ENCODE peak calls at places on chromosomes 2 and 18, in ten cellular contexts. S is naive thymus-derived CD4-positive, alpha-beta T cell; U is stimulated activated naive CD4-positive, alpha-beta T cell treated with Interleukin-2 at 50 U/mL for 16 hours; D is neural progenitor cell; M is NCI-H774; Z is cardiac fibroblast; I is activated naive CD4-positive, alpha-beta T cell treated with Interleukin-2 at 50 U/mL for 16 hours; A is NT2/D1; L is SW 1271; K is GM12864. N is an unnamed sample.

GRCh38 chr18:2792395-2792794 is 54.4 kb upstream of the EMILIN2 start:
- DNase-seq in U (no peak), I (no peak), K (no peak), S (no peak), M (no peak), Z (peak; percentile 3), A (no peak), D (no peak), L (no peak), N (no peak)

GRCh38 chr2:151264157-151264835 is 2.6 kb upstream of the RBM43 start:
- DNase-seq in U (no peak), K (no peak), I (no peak), S (no peak), L (no peak), Z (no peak), D (no peak), A (no peak), M (no peak), N (no peak)

GRCh38 chr2:159600752-159601151 is 15.6 kb downstream of the BAZ2B start:
- DNase-seq in Z (peak; percentile 76), U (no peak), S (no peak), I (no peak), A (no peak), K (no peak), D (no peak), M (no peak), L (peak; percentile 10), N (no peak)

GRCh38 chr2:16943279-16943958 is 277.8 kb upstream of the CYRIA start:
- DNase-seq in A (no peak), K (no peak), L (no peak), D (no peak), M (no peak), U (no peak), S (no peak), Z (no peak), I (no peak), N (no peak)

GRCh38 chr2:73406996-73407395 is 21.4 kb downstream of the ALMS1 start:
- DNase-seq in I (no peak), A (no peak), K (no peak), U (no peak), D (no peak), Z (no peak), M (no peak), S (no peak), L (no peak), N (no peak)

GRCh38 chr2:169743549-169743948 is 9.9 kb downstream of the KLHL23 start:
- DNase-seq in I (no peak), D (peak; percentile 34), K (no peak), L (no peak), S (no peak), A (no peak), M (no peak), Z (no peak), U (no peak), N (peak; percentile 59)

GRCh38 chr18:48905541-48905940 is 45.2 kb downstream of the SMAD7 start:
- DNase-seq in M (no peak), A (no peak), I (no peak), L (no peak), K (no peak), U (no peak), S (no peak), Z (peak; percentile 81), D (no peak), N (no peak)

GRCh38 chr2:209624192-209624938 is 147.3 kb upstream of the UNC80 start:
- DNase-seq in I (no peak), M (no peak), D (no peak), K (no peak), A (no peak), L (no peak), Z (no peak), U (no peak), S (no peak), N (no peak)

GRCh38 chr2:11502740-11503292 is 31.0 kb upstream of the GREB1 start:
- DNase-seq in A (no peak), K (no peak), M (no peak), I (no peak), D (no peak), U (no peak), L (no peak), Z (peak; percentile 32), S (no peak), N (no peak)

GRCh38 chr2:235749121-235749780 is 255.4 kb downstream of the AGAP1 start:
- DNase-seq in I (no peak), A (no peak), S (no peak), M (no peak), L (no peak), D (no peak), U (no peak), Z (peak; percentile 33), K (no peak), N (no peak)

GRCh38 chr2:73359915-73360697 is 25.5 kb upstream of the ALMS1 start:
- DNase-seq in K (no peak), U (no peak), I (no peak), L (no peak), A (no peak), Z (peak; percentile 22), S (no peak), D (peak; percentile 11), M (peak; percentile 1), N (no peak)

GRCh38 chr2:238136820-238137537 is 1.5 kb upstream of the KLHL30 start:
- DNase-seq in Z (peak; percentile 79), I (no peak), U (no peak), K (no peak), D (no peak), L (no peak), S (no peak), A (no peak), M (no peak), N (no peak)

GRCh38 chr2:230677182-230677946 is 35.3 kb upstream of the CAB39 start:
- DNase-seq in D (no peak), S (no peak), M (no peak), Z (peak; percentile 37), K (no peak), L (no peak), A (no peak), I (no peak), U (no peak), N (no peak)

GRCh38 chr18:79413426-79413825 is 17.7 kb downstream of the NFATC1 start:
- DNase-seq in Z (no peak), K (no peak), D (no peak), M (no peak), S (no peak), I (no peak), U (no peak), L (no peak), A (no peak), N (no peak)

GRCh38 chr2:230898661-230899091 is 26.4 kb downstream of the GPR55 start:
- DNase-seq in S (no peak), U (no peak), M (no peak), L (no peak), A (no peak), Z (no peak), I (no peak), D (no peak), K (no peak), N (no peak)

GRCh38 chr18:11996190-11996754 is 15.0 kb downstream of the IMPA2 start:
- DNase-seq in U (no peak), L (no peak), A (no peak), M (no peak), D (no peak), I (no peak), Z (no peak), K (no peak), S (no peak), N (no peak)

GRCh38 chr2:86593266-86593665 is 30.0 kb upstream of the CHMP3 start:
- DNase-seq in A (no peak), U (no peak), Z (no peak), K (no peak), S (no peak), L (no peak), M (no peak), D (no peak), I (no peak), N (no peak)

GRCh38 chr2:24214880-24215279 is 40.0 kb downstream of the FAM228A start:
- DNase-seq in D (no peak), M (no peak), K (peak; percentile 75), I (no peak), S (no peak), U (no peak), A (no peak), Z (no peak), L (no peak), N (no peak)

GRCh38 chr2:165573534-165574461 is 104.3 kb downstream of the CSRNP3 start:
- DNase-seq in D (peak; percentile 92), L (no peak), Z (peak; percentile 36), K (no peak), A (peak; percentile 76), I (no peak), U (no peak), S (no peak), M (peak; percentile 82), N (peak; percentile 79)

GRCh38 chr2:133966720-133967304 is 287.1 kb upstream of the MGAT5 start:
- DNase-seq in A (no peak), U (no peak), M (no peak), Z (no peak), I (no peak), L (no peak), D (no peak), S (no peak), K (no peak), N (no peak)

GRCh38 chr18:55998071-55998522 is 410.1 kb upstream of the TCF4 start:
- DNase-seq in D (peak; percentile 93), K (no peak), I (no peak), Z (peak; percentile 17), S (no peak), L (no peak), M (no peak), U (no peak), A (no peak), N (peak; percentile 74)

GRCh38 chr2:61658841-61659780 is 121.0 kb upstream of the XPO1 start:
- DNase-seq in S (no peak), A (peak; percentile 42), K (peak; percentile 16), U (no peak), L (no peak), Z (peak; percentile 72), M (no peak), D (peak; percentile 80), I (no peak), N (no peak)

GRCh38 chr2:234377761-234378341 is 119.0 kb downstream of the ARL4C start:
- DNase-seq in L (no peak), S (no peak), M (no peak), D (peak; percentile 38), A (no peak), U (no peak), K (no peak), Z (peak; percentile 47), I (no peak), N (no peak)

GRCh38 chr2:6535572-6535971 is 330.1 kb downstream of the CMPK2 start:
- DNase-seq in A (peak; percentile 30), L (no peak), S (no peak), D (peak; percentile 71), Z (no peak), M (no peak), K (no peak), I (no peak), U (no peak), N (peak; percentile 62)

GRCh38 chr2:26458365-26459042 is 19.4 kb downstream of the OTOF start:
- DNase-seq in K (no peak), L (no peak), U (no peak), I (no peak), S (no peak), M (no peak), Z (no peak), D (no peak), A (no peak), N (no peak)

GRCh38 chr2:24972315-24972958 is 682 bp upstream of the DNAJC27 start:
- DNase-seq in U (peak; percentile 19), D (peak; percentile 36), S (peak; percentile 58), L (no peak), A (no peak), Z (peak; percentile 52), I (peak; percentile 39), K (no peak), M (no peak), N (peak; percentile 36)

GRCh38 chr2:120221616-120222015 is 1.6 kb downstream of the TMEM185B start:
- DNase-seq in Z (no peak), M (no peak), S (no peak), A (no peak), D (no peak), I (no peak), K (no peak), L (no peak), U (no peak), N (no peak)

GRCh38 chr2:111534816-111535803 is 348.9 kb downstream of the ANAPC1 start:
- DNase-seq in U (no peak), M (no peak), S (no peak), I (peak; percentile 20), A (no peak), K (no peak), Z (peak; percentile 45), L (no peak), D (peak; percentile 46), N (no peak)

N was measured in head of caudate nucleus.